ENCODE peak calls at places on chromosomes 16 and 17, in four cellular contexts. G is activated CD4-positive, alpha-beta T cell treated with anti-CD3 and anti-CD28 coated beads, Interleukin-2, amount 50 U/mL, for 24 hours; S is Ammon's horn; V is EL. K is an unnamed sample.
A peak's percentile ranks its signal among the peaks of the same experiment; 100 is the strongest.

GRCh38 chr17:41651625-41652460 is 27.5 kb upstream of the KRT17 start:
- DNase-seq in G (no peak), S (no peak), V (no peak), K (no peak)

GRCh38 chr16:84198401-84198800 is 7.4 kb downstream of the ADAD2 start:
- DNase-seq in V (peak; percentile 44), S (no peak), G (no peak), K (no peak)

GRCh38 chr16:85910073-85910853 is 11.3 kb downstream of the IRF8 start:
- DNase-seq in S (no peak), G (no peak), V (no peak), K (no peak)

GRCh38 chr17:83193336-83194188 is 114.2 kb downstream of the METRNL start:
- DNase-seq in G (no peak), S (no peak), V (no peak), K (no peak)

GRCh38 chr16:56747486-56748045 is 17.6 kb downstream of the NUP93 start:
- DNase-seq in S (no peak), V (no peak), G (no peak), K (no peak)

GRCh38 chr17:74737299-74738050 is 419 bp downstream of the RAB37 start:
- DNase-seq in S (no peak), G (no peak), V (peak; percentile 35), K (no peak)

GRCh38 chr17:74521701-74522201 is 9.5 kb downstream of the CD300LB start:
- DNase-seq in S (peak; percentile 58), G (no peak), V (no peak), K (peak; percentile 7)

GRCh38 chr16:87234601-87235000 is 82.6 kb downstream of the C16orf95 start:
- DNase-seq in V (no peak), G (no peak), S (no peak), K (no peak)

GRCh38 chr16:2776500-2777139 is 460 bp downstream of the ELOB start:
- DNase-seq in V (no peak), G (no peak), S (no peak), K (peak; percentile 17)

GRCh38 chr17:75875182-75875939 is 3.0 kb downstream of the TRIM47 start:
- DNase-seq in G (no peak), V (no peak), S (no peak), K (no peak)

GRCh38 chr17:72657467-72658317 is 434.8 kb downstream of the SLC39A11 start:
- DNase-seq in V (peak; percentile 39), S (no peak), G (no peak), K (no peak)

GRCh38 chr17:47733047-47733413 is at the start of gene TBX21:
- DNase-seq in V (peak; percentile 47), G (peak; percentile 86), S (peak; percentile 27), K (no peak)

GRCh38 chr16:4376820-4377572 is 5.3 kb downstream of the VASN start:
- DNase-seq in V (no peak), G (no peak), S (no peak), K (no peak)

GRCh38 chr16:71412270-71413160 is 29.3 kb downstream of the TLE7 start:
- DNase-seq in G (peak; percentile 70), V (peak; percentile 64), S (peak; percentile 75), K (peak; percentile 47)

GRCh38 chr16:346587-346986 is 5.9 kb downstream of the AXIN1 start:
- DNase-seq in S (no peak), G (no peak), V (peak; percentile 61), K (no peak)

GRCh38 chr16:53159781-53160436 is 105.1 kb downstream of the CHD9 start:
- DNase-seq in G (peak; percentile 21), V (peak; percentile 60), S (peak; percentile 73), K (peak; percentile 23)

GRCh38 chr17:9259419-9259818 is 238.1 kb downstream of the NTN1 start:
- DNase-seq in V (no peak), S (no peak), G (no peak), K (no peak)

GRCh38 chr17:80917716-80918560 is 73.7 kb upstream of the CHMP6 start:
- DNase-seq in S (no peak), V (no peak), G (no peak), K (no peak)

GRCh38 chr17:2502911-2503580 is 8.6 kb downstream of the METTL16 start:
- DNase-seq in V (no peak), S (no peak), G (no peak), K (no peak)

GRCh38 chr16:15928261-15929104 is 20.9 kb upstream of the ABCC1 start:
- DNase-seq in G (no peak), S (no peak), V (no peak), K (no peak)

GRCh38 chr17:79019631-79020584 is 4.1 kb upstream of the C1QTNF1 start:
- DNase-seq in S (no peak), G (peak; percentile 33), V (peak; percentile 77), K (no peak)

GRCh38 chr17:55726440-55726839 is 3.8 kb upstream of the TMEM100 start:
- DNase-seq in S (peak; percentile 22), V (peak; percentile 92), G (no peak), K (no peak)

GRCh38 chr17:65173284-65173793 is 36.2 kb downstream of the RGS9 start:
- DNase-seq in G (peak; percentile 28), S (no peak), V (peak; percentile 61), K (no peak)

GRCh38 chr16:58421529-58421928 is 29.3 kb downstream of the GINS3 start:
- DNase-seq in V (peak; percentile 40), S (no peak), G (no peak), K (no peak)

GRCh38 chr16:19108409-19109287 is 5.1 kb upstream of the ITPRIPL2 start:
- DNase-seq in S (no peak), V (no peak), G (no peak), K (no peak)

GRCh38 chr17:64016248-64016784 is 4.1 kb downstream of the ICAM2 start:
- DNase-seq in V (no peak), S (no peak), G (no peak), K (no peak)

GRCh38 chr16:64184156-64184555 is 937.7 kb downstream of the CDH11 start:
- DNase-seq in V (no peak), S (no peak), G (no peak), K (no peak)

GRCh38 chr16:81318711-81319110 is 3.9 kb downstream of the GAN start:
- DNase-seq in G (no peak), V (peak; percentile 50), S (no peak), K (no peak)

K was measured in putamen.